ENCODE peak calls at places on chromosomes 11 and 22, in nine cellular contexts. Q is GM23338, S is MM.1S, L is neural progenitor cell, R is hepatocyte, A is fibroblast of lung, T is endothelial cell of umbilical vein, K is PC-3, N is IMR-90. U is an unnamed sample.

GRCh38 chr11:3004481-3004880 is 12.4 kb upstream of the NAP1L4 start:
- DNase-seq in Q (no peak), S (no peak), L (no peak), R (no peak), A (no peak), T (no peak), K (no peak), N (no peak), U (peak)

GRCh38 chr11:104105155-104105554 is 58.8 kb downstream of the PDGFD start:
- DNase-seq in Q (no peak), S (no peak), L (no peak), R (no peak), A (peak), T (no peak), K (no peak), N (peak), U (no peak)

GRCh38 chr11:64609436-64610047 is 18.5 kb downstream of the SLC22A12 start:
- DNase-seq in Q (peak), S (no peak), L (no peak), R (no peak), A (no peak), T (no peak), K (no peak), N (no peak), U (peak)

GRCh38 chr22:45064313-45065268 is 54.8 kb upstream of the PHF21B start:
- DNase-seq in Q (no peak), S (no peak), L (no peak), R (no peak), A (peak), T (no peak), K (peak), N (peak), U (peak)

GRCh38 chr11:12789574-12789973 is 115.4 kb downstream of the TEAD1 start:
- DNase-seq in Q (no peak), S (no peak), L (no peak), R (no peak), A (no peak), T (no peak), K (no peak), N (no peak), U (no peak)

GRCh38 chr11:65576867-65577755 is 1.3 kb downstream of the EHBP1L1 start:
- DNase-seq in Q (no peak), S (peak), L (no peak), R (peak), A (peak), T (peak), K (peak), N (peak), U (peak)

GRCh38 chr11:70746351-70746750 is 348.0 kb downstream of the CTTN start:
- DNase-seq in Q (no peak), S (no peak), L (no peak), R (no peak), A (no peak), T (no peak), K (no peak), N (no peak), U (peak)

GRCh38 chr11:8829556-8829955 is 81.4 kb upstream of the AKIP1 start:
- DNase-seq in Q (no peak), S (no peak), L (no peak), R (no peak), A (no peak), T (no peak), K (no peak), N (no peak), U (no peak)

GRCh38 chr11:111155021-111155420 is 90.5 kb upstream of the POU2AF2 start:
- DNase-seq in Q (no peak), S (no peak), L (no peak), R (no peak), A (no peak), T (no peak), K (no peak), N (peak), U (no peak)

GRCh38 chr11:68271781-68272608 is at the start of gene C11orf24:
- DNase-seq in Q (peak), S (peak), L (peak), R (peak), A (peak), T (peak), K (peak), N (peak), U (peak)
- TF ChIP-seq CTCF in Q (no peak), S (no peak), L (no peak), R (no peak), A (no peak), T (no peak), K (no peak), N (no peak), U (no peak)

GRCh38 chr22:49015459-49015858 is 812.2 kb downstream of the BRD1 start:
- DNase-seq in Q (no peak), S (no peak), L (no peak), R (no peak), A (no peak), T (no peak), K (no peak), N (no peak), U (peak)
- H3K4me3 ChIP-seq in Q (no peak), S (no peak), L (no peak), R (no peak), A (no peak), T (no peak), K (no peak), N (no peak), U (no peak)

DNA sequence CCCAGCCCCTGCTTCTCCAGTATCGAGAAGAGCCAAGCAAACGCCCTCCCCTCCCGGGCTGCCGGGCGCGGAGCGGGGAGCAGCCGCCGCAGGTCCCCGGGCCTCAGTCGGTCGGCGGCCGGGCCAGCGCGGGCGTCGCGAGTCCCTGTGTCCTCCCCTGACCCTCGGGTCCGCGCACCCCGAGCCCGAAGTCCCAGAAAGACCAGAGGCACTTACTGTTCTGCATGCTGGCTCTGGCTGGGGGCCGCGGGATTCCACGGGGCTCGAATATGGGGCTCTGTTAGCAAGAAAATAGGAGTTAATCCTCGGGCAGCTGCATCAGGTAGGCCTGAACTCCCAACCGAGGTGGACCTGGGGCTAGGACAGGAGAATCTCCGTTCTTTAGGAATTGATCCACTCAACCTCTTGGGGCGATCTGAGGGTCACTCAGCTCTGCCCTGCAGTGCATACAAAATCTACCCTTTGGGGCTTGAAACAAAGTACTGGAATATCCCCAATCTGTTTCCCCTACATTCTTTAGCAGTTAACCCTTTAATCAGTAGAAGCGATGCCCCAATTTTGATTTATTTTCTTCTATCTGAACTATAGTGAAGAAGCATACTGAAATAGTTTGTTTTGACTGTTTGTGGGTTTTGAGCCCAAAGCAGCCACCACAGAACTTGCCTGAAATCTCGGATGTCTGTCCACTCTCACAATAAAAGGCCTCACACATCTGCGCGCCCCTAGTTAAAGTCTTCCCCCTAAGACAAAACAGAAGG is 4.8 kb downstream of the PAX6 start:
- DNase-seq in Q (peak), S (no peak), L (peak), R (no peak), A (no peak), T (no peak), K (no peak), N (no peak), U (peak)
- H3K4me2 ChIP-seq in Q (peak), S (no peak), L (peak), R (peak), A (no peak), T (no peak), K (no peak), N (no peak), U (no peak)

DNA sequence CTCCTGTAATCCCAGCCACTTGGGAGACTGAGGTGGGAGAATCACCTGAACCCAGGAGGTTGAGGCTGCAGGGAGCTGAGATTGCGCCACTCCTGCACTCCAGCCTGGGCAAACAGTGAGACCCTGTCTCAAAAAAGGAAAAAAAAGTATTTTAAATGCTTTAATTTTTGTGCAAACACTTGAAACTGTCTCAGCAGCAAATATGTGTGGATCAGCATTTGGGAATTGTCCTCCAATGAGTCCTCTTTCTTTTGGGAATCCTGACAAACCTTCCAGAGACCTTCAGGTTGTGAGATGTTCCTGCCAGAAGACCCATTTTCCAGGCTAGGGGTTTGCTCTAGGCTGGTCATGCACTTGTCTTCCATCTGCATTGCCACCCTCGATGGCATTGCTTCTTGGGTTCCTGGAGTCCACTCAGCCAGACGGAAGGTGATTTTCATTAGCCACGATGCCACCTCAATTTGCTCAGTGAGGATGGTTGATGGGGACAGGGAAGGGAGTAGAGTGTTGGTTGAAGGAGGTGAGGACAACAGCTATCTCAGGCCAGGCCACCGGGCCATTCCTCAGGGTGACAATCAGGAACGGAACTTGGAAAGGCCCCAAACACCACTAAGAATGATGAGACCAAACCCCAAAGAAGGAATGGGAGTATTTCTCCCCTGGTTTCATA is 55.4 kb downstream of the ST14 start:
- DNase-seq in Q (no peak), S (no peak), L (no peak), R (no peak), A (no peak), T (no peak), K (no peak), N (no peak), U (peak)
- TF ChIP-seq CTCF in Q (no peak), S (no peak), L (no peak), R (no peak), A (no peak), T (no peak), K (no peak), N (no peak), U (no peak)

GRCh38 chr11:122180435-122180834 is 64.4 kb upstream of the BLID start:
- DNase-seq in Q (no peak), S (no peak), L (no peak), R (peak), A (peak), T (peak), K (peak), N (peak), U (peak)
- H3K4me3 ChIP-seq in Q (no peak), S (no peak), L (no peak), R (no peak), A (peak), T (peak), K (peak), N (peak), U (peak)

GRCh38 chr11:128549256-128549944 is 38.0 kb downstream of the ETS1 start:
- DNase-seq in Q (peak), S (no peak), L (no peak), R (no peak), A (peak), T (peak), K (no peak), N (no peak), U (peak)
- H3K4me2 ChIP-seq in Q (peak), S (no peak), L (peak), R (peak), A (peak), T (peak), K (no peak), N (peak), U (peak)

GRCh38 chr11:121714356-121714755 is 261.6 kb upstream of the SORL1-AS1 start:
- DNase-seq in Q (no peak), S (no peak), L (no peak), R (no peak), A (no peak), T (no peak), K (no peak), N (peak), U (no peak)

GRCh38 chr11:121711900-121712424 is 259.2 kb upstream of the SORL1-AS1 start:
- DNase-seq in Q (no peak), S (no peak), L (no peak), R (no peak), A (no peak), T (no peak), K (no peak), N (peak), U (no peak)

GRCh38 chr11:121715395-121715794 is 262.6 kb upstream of the SORL1-AS1 start:
- DNase-seq in Q (no peak), S (no peak), L (no peak), R (no peak), A (peak), T (no peak), K (no peak), N (no peak), U (no peak)

GRCh38 chr11:121717296-121717695 is 264.5 kb upstream of the SORL1-AS1 start:
- DNase-seq in Q (no peak), S (no peak), L (no peak), R (no peak), A (no peak), T (no peak), K (no peak), N (no peak), U (no peak)

DNA sequence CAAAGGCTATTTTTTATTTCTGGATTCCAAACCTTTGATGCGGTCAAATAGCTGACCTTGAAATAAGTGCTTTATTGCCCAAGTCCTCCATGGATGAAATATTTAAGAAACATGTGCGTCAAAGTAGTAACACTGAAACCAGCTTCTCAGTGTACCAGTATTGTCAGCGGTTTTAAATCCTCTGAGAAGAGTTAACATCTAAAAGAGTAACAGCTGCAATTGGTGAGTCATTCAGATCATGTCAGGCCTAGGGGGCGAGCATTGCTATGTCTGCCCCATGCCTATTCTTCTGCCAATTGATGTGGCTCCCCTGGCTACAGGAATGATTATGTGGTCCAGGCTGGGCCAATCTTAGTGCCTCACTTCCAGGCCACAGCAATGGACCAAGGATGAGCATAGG is 263.3 kb upstream of the SORL1-AS1 start:
- DNase-seq in Q (no peak), S (no peak), L (no peak), R (no peak), A (peak), T (no peak), K (no peak), N (peak), U (no peak)
- TF ChIP-seq CTCF in Q (no peak), S (no peak), L (no peak), R (no peak), A (no peak), T (no peak), K (no peak), N (no peak), U (no peak)